ENCODE peak calls at places on chromosomes 5 and 9, in eight cellular contexts. X, F, P, S, E, G, L and J are unnamed samples.
A peak's percentile ranks its signal among the peaks of the same experiment; 100 is the strongest.

GRCh38 chr5:16312786-16313185 is 133.2 kb upstream of the MARCHF11 start:
- DNase-seq in X (no peak), F (no peak), P (peak; percentile 0), S (no peak), E (no peak), G (no peak), L (no peak), J (no peak)

GRCh38 chr5:111017731-111018130 is 53.8 kb upstream of the TSLP start:
- DNase-seq in X (no peak), F (no peak), P (peak; percentile 63), S (no peak), E (no peak), G (no peak), L (no peak), J (no peak)

GRCh38 chr5:160245506-160246100 is 16.3 kb downstream of the FABP6 start:
- DNase-seq in X (no peak), F (no peak), P (no peak), S (no peak), E (no peak), G (no peak), L (no peak), J (no peak)

GRCh38 chr9:89425024-89425805 is 72.7 kb downstream of the SEMA4D start:
- DNase-seq in X (no peak), F (no peak), P (peak; percentile 69), S (no peak), E (no peak), G (no peak), L (no peak), J (no peak)

GRCh38 chr9:1875921-1876448 is 139.2 kb upstream of the SMARCA2 start:
- DNase-seq in X (no peak), F (no peak), P (no peak), S (no peak), E (no peak), G (no peak), L (no peak), J (no peak)

GRCh38 chr5:179256229-179257189 is 88.8 kb downstream of the ADAMTS2 start:
- DNase-seq in X (no peak), F (peak; percentile 72), P (no peak), S (peak; percentile 67), E (no peak), G (peak; percentile 46), L (no peak), J (no peak)

GRCh38 chr5:120613729-120614128 is 149.6 kb downstream of the PRR16 start:
- DNase-seq in X (no peak), F (no peak), P (no peak), S (no peak), E (no peak), G (no peak), L (no peak), J (no peak)

GRCh38 chr5:108801301-108801700 is 53.6 kb downstream of the FER start:
- DNase-seq in X (no peak), F (no peak), P (no peak), S (no peak), E (no peak), G (no peak), L (no peak), J (no peak)

GRCh38 chr9:90458485-90458884 is 184.1 kb downstream of the DIRAS2 start:
- DNase-seq in X (no peak), F (no peak), P (no peak), S (no peak), E (no peak), G (no peak), L (no peak), J (no peak)

GRCh38 chr5:17190242-17190778 is 27.1 kb upstream of the BASP1 start:
- DNase-seq in X (no peak), F (no peak), P (peak; percentile 84), S (no peak), E (peak; percentile 83), G (peak; percentile 55), L (no peak), J (no peak)

GRCh38 chr9:114387678-114388431 is at the start of gene AKNA:
- DNase-seq in X (no peak), F (peak; percentile 92), P (peak; percentile 79), S (peak; percentile 91), E (peak; percentile 40), G (peak; percentile 65), L (peak; percentile 75), J (peak; percentile 81)

GRCh38 chr9:109417054-109417453 is 81.1 kb downstream of the PTPN3 start:
- DNase-seq in X (no peak), F (no peak), P (peak; percentile 10), S (no peak), E (no peak), G (no peak), L (no peak), J (no peak)

GRCh38 chr5:59712836-59713487 is 180.6 kb downstream of the PDE4D start:
- DNase-seq in X (no peak), F (no peak), P (no peak), S (no peak), E (no peak), G (no peak), L (no peak), J (no peak)

GRCh38 chr5:56340196-56340980 is 107.3 kb upstream of the ANKRD55 start:
- DNase-seq in X (no peak), F (no peak), P (peak; percentile 63), S (no peak), E (no peak), G (no peak), L (no peak), J (no peak)

GRCh38 chr5:161446655-161447054 is 99.9 kb downstream of the GABRB2 start:
- DNase-seq in X (no peak), F (no peak), P (no peak), S (no peak), E (no peak), G (no peak), L (no peak), J (no peak)

GRCh38 chr5:164504141-164504772 is 998.8 kb downstream of the MAT2B start:
- DNase-seq in X (no peak), F (no peak), P (peak; percentile 69), S (no peak), E (peak; percentile 44), G (no peak), L (no peak), J (no peak)

GRCh38 chr9:16768816-16769215 is 101.7 kb downstream of the BNC2 start:
- DNase-seq in X (no peak), F (no peak), P (no peak), S (no peak), E (no peak), G (no peak), L (no peak), J (no peak)

GRCh38 chr5:34548086-34548403 is 108.1 kb upstream of the RAI14 start:
- DNase-seq in X (no peak), F (no peak), P (no peak), S (no peak), E (no peak), G (no peak), L (no peak), J (no peak)

GRCh38 chr5:34545164-34545563 is 111.0 kb upstream of the RAI14 start:
- DNase-seq in X (no peak), F (no peak), P (no peak), S (no peak), E (no peak), G (no peak), L (no peak), J (no peak)

GRCh38 chr5:34544403-34544802 is 111.7 kb upstream of the RAI14 start:
- DNase-seq in X (no peak), F (no peak), P (no peak), S (no peak), E (no peak), G (no peak), L (no peak), J (no peak)

GRCh38 chr5:34550255-34550654 is 105.9 kb upstream of the RAI14 start:
- DNase-seq in X (no peak), F (no peak), P (no peak), S (no peak), E (no peak), G (no peak), L (no peak), J (no peak)

GRCh38 chr5:34547300-34548085 is 108.6 kb upstream of the RAI14 start:
- DNase-seq in X (no peak), F (no peak), P (no peak), S (no peak), E (no peak), G (no peak), L (no peak), J (no peak)
- H3K27ac ChIP-seq in X (no peak overlapping the region), F (no peak overlapping the region), P (no peak overlapping the region), S (no peak overlapping the region), E (no peak overlapping the region), G (no peak overlapping the region), L (no peak overlapping the region), J (no peak overlapping the region)

DNA sequence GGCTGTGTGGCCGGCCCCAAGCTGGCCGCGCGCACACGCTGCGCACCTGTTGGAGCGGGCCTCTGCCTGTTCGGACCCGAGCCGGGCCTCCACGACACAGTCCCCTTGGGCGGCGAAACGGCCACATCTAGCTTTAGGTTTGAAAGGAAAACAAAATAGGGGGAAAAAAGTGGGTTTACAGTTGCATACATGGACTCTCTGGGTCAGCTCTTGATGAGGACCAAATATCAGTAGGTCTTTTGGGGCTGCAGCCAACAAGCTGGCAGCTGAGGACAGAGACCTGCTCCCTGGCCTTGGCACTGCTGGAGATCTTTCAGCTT is 20.7 kb downstream of the IGIP start:
- DNase-seq in X (no peak), F (no peak), P (no peak), S (no peak), E (no peak), G (no peak), L (no peak), J (no peak)
- H3K4me3 ChIP-seq in X (peak overlapping the region; percentile 68), F (peak overlapping the region; percentile 51), P (no peak overlapping the region), S (no peak overlapping the region), E (no peak overlapping the region), G (no peak overlapping the region), L (peak overlapping the region; percentile 72), J (peak overlapping the region; percentile 61)

GRCh38 chr9:130459941-130460340 is 15.2 kb downstream of the ASS1 start:
- DNase-seq in X (no peak), F (no peak), P (no peak), S (peak; percentile 45), E (no peak), G (peak; percentile 87), L (no peak), J (no peak)
- H3K27ac ChIP-seq in X (no peak overlapping the region), F (no peak overlapping the region), P (no peak overlapping the region), S (no peak overlapping the region), E (no peak overlapping the region), G (peak overlapping the region; percentile 69), L (no peak overlapping the region), J (no peak overlapping the region)

DNA sequence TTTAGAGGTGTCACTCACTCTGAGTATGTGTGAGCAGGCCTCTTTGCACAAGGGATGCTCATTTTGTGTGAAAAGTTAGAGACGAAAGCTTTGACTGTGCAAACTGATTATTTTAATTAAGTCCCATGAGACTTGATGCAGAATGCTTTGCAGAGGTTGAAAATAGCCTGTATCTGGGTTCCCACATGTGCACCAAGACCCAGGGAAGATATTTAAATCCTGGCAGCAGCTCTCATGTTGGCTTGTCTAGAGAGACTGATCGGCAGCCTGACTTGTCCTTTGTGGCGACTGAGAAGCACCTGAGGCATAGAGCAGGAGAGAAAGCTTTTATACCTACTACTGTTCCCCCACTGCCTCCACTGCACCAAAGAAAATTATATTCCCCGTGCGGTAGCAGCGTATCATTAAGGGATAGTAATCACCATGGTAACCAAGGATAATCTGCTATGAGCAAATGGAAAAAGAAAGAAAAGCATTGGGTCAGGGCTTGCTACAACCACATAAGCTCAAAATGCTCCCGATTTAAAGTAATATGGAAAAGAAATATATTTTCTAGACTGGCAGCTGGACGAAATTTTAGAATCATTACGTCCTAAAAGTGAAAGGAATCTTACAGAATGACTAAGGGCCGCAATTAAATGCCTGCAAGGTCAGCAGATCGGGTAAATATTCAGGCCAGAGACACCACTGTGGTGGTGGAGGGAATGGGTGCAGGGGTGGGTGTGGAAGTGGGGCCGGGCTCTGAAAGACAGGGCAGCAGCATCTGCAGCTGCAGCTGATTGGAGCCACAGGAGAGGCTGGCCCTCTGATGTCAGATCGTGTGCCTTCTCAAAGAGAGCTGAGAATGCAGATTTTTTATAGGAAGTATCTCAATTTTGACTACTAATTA is 135.3 kb upstream of the EPB41L4A start:
- DNase-seq in X (no peak), F (no peak), P (no peak), S (peak; percentile 62), E (no peak), G (no peak), L (no peak), J (no peak)
- H3K4me3 ChIP-seq in X (peak overlapping the region; percentile 65), F (no peak overlapping the region), P (no peak overlapping the region), S (peak overlapping the region; percentile 16), E (no peak overlapping the region), G (no peak overlapping the region), L (peak overlapping the region; percentile 34), J (no peak overlapping the region)